ENCODE peak calls at places on chromosomes 3 and 15, in seven cellular contexts. U is NCI-H187 treated with DMSO at 0.1 percent for 48 hours, G is KG1, I is heart right ventricle, N is left lung, B is naive B cell, O is osteocyte. E is an unnamed sample.

GRCh38 chr3:47425383-47425778 is 44.6 kb downstream of the PTPN23 start:
- DNase-seq in U (no peak), G (no peak), I (no peak), N (no peak), B (no peak), O (no peak), E (no peak)

GRCh38 chr3:52205727-52206372 is 7.9 kb downstream of the ALAS1 start:
- DNase-seq in U (no peak), G (no peak), I (no peak), N (peak), B (no peak), O (no peak), E (no peak)

GRCh38 chr3:144458283-144458682 is 486.7 kb downstream of the DIPK2A start:
- DNase-seq in U (no peak), G (no peak), I (no peak), N (no peak), B (no peak), O (no peak), E (no peak)

GRCh38 chr15:55389276-55389631 is 18.9 kb downstream of the CCPG1 start:
- DNase-seq in U (no peak), G (no peak), I (no peak), N (no peak), B (no peak), O (no peak), E (no peak)

GRCh38 chr3:173399001-173399400 is 1.5 kb downstream of the NLGN1 start:
- DNase-seq in U (no peak), G (no peak), I (no peak), N (no peak), B (no peak), O (no peak), E (no peak)

GRCh38 chr15:101535170-101535902 is 45.8 kb upstream of the PCSK6 start:
- DNase-seq in U (no peak), G (no peak), I (no peak), N (no peak), B (no peak), O (peak), E (no peak)

GRCh38 chr15:100249096-100249815 is 92.5 kb downstream of the ADAMTS17 start:
- DNase-seq in U (no peak), G (no peak), I (no peak), N (no peak), B (no peak), O (peak), E (no peak)

GRCh38 chr3:6965881-6966280 is 105.0 kb downstream of the GRM7 start:
- DNase-seq in U (no peak), G (no peak), I (no peak), N (no peak), B (no peak), O (no peak), E (no peak)

GRCh38 chr3:175103298-175103697 is 244.2 kb downstream of the NAALADL2 start:
- DNase-seq in U (no peak), G (no peak), I (no peak), N (no peak), B (no peak), O (no peak), E (no peak)

E was measured in lower leg skin.